ENCODE peak calls at places on chromosomes 13 and 19, in nine cellular contexts. F is neural progenitor cell; W is Panc1; I is HL-60; A is CD8-positive, alpha-beta T cell; T is uterus; L is AG04450; D is tibial artery; K is breast epithelium. E is an unnamed sample.

GRCh38 chr13:48950507-48950886 is 25.2 kb upstream of the FNDC3A start:
- DNase-seq in F (no peak), W (no peak), I (no peak), A (no peak), T (no peak), L (no peak), D (no peak), K (no peak), E (no peak)

GRCh38 chr13:39417131-39417530 is 185.9 kb downstream of the LHFPL6 start:
- DNase-seq in F (peak; percentile 61), W (no peak), I (no peak), A (no peak), T (no peak), L (no peak), D (no peak), K (no peak), E (no peak)

GRCh38 chr19:35216833-35217707 is 11.5 kb downstream of the FAM187B start:
- DNase-seq in F (no peak), W (no peak), I (peak; percentile 18), A (peak; percentile 53), T (no peak), L (no peak), D (peak; percentile 52), K (no peak), E (no peak)

GRCh38 chr13:37515226-37515625 is 83.3 kb downstream of the POSTN start:
- DNase-seq in F (no peak), W (no peak), I (no peak), A (no peak), T (no peak), L (no peak), D (no peak), K (no peak), E (no peak)

GRCh38 chr13:46149272-46150133 is 32.5 kb downstream of the LCP1 start:
- DNase-seq in F (no peak), W (no peak), I (no peak), A (no peak), T (no peak), L (no peak), D (no peak), K (no peak), E (no peak)

GRCh38 chr19:10332158-10332964 is 968 bp downstream of the RAVER1 start:
- DNase-seq in F (no peak), W (no peak), I (no peak), A (no peak), T (no peak), L (no peak), D (no peak), K (no peak), E (no peak)

GRCh38 chr19:17200408-17201079 is 14.6 kb upstream of the USE1 start:
- DNase-seq in F (no peak), W (no peak), I (no peak), A (no peak), T (no peak), L (no peak), D (no peak), K (no peak), E (no peak)

GRCh38 chr13:25300861-25301346 is 521 bp upstream of the NUP58 start:
- DNase-seq in F (peak; percentile 5), W (no peak), I (no peak), A (peak; percentile 25), T (peak; percentile 36), L (no peak), D (no peak), K (no peak), E (peak; percentile 56)

GRCh38 chr19:19628499-19629134 is 597 bp upstream of the LPAR2 start:
- DNase-seq in F (peak; percentile 95), W (no peak), I (peak; percentile 83), A (peak; percentile 62), T (no peak), L (no peak), D (no peak), K (peak; percentile 52), E (no peak)

GRCh38 chr19:3151563-3152430 is 16.0 kb downstream of the GNA15 start:
- DNase-seq in F (no peak), W (no peak), I (no peak), A (no peak), T (no peak), L (no peak), D (no peak), K (no peak), E (no peak)

GRCh38 chr13:22218784-22219183 is 547.9 kb downstream of the FGF9 start:
- DNase-seq in F (no peak), W (no peak), I (no peak), A (no peak), T (no peak), L (no peak), D (no peak), K (peak; percentile 23), E (no peak)

GRCh38 chr19:461664-462551 is 1.1 kb upstream of the SHC2 start:
- DNase-seq in F (peak; percentile 81), W (no peak), I (no peak), A (peak; percentile 11), T (peak; percentile 37), L (no peak), D (no peak), K (peak; percentile 31), E (peak; percentile 29)

GRCh38 chr19:46915386-46915785 is 54.6 kb downstream of the ARHGAP35 start:
- DNase-seq in F (no peak), W (no peak), I (no peak), A (no peak), T (no peak), L (no peak), D (no peak), K (no peak), E (no peak)

GRCh38 chr13:62678039-62678438 is 1262.4 kb upstream of the PCDH20 start:
- DNase-seq in F (no peak), W (no peak), I (no peak), A (no peak), T (no peak), L (no peak), D (no peak), K (no peak), E (no peak)

GRCh38 chr13:85498774-85499173 is 300.4 kb downstream of the SLITRK6 start:
- DNase-seq in F (no peak), W (no peak), I (no peak), A (no peak), T (no peak), L (no peak), D (no peak), K (no peak), E (no peak)

GRCh38 chr13:102870677-102871415 is 25.0 kb downstream of the ERCC5 start:
- DNase-seq in F (peak; percentile 80), W (no peak), I (peak; percentile 53), A (peak; percentile 56), T (peak; percentile 27), L (no peak), D (no peak), K (no peak), E (peak; percentile 87)

GRCh38 chr13:60990032-60990733 is 425.5 kb downstream of the PCDH20 start:
- DNase-seq in F (peak; percentile 3), W (no peak), I (peak; percentile 74), A (no peak), T (no peak), L (no peak), D (no peak), K (no peak), E (no peak)
- TF ChIP-seq CTCF in F (peak; percentile 24), W (no peak), I (peak; percentile 55), A (no peak), T (no peak), L (no peak), D (no peak), K (no peak), E (no peak)

GRCh38 chr13:73465629-73465974 is 406.8 kb downstream of the KLF5 start:
- DNase-seq in F (no peak), W (no peak), I (no peak), A (no peak), T (no peak), L (no peak), D (no peak), K (no peak), E (no peak)
- H3K27ac ChIP-seq in F (no peak overlapping the region), W (no peak overlapping the region), I (no peak overlapping the region), A (no peak overlapping the region), T (no peak overlapping the region), L (no peak overlapping the region), D (no peak overlapping the region), K (no peak overlapping the region), E (no peak overlapping the region)

GRCh38 chr19:12791345-12792047 is at the start of gene JUNB:
- DNase-seq in F (peak; percentile 90), W (no peak), I (peak; percentile 97), A (peak; percentile 98), T (peak; percentile 97), L (peak; percentile 94), D (peak; percentile 95), K (peak; percentile 98), E (peak; percentile 96)

GRCh38 chr19:12789098-12789903 is 2.0 kb upstream of the JUNB start:
- DNase-seq in F (peak; percentile 72), W (no peak), I (no peak), A (no peak), T (no peak), L (no peak), D (no peak), K (no peak), E (no peak)

GRCh38 chr19:12789904-12790619 is 1.2 kb upstream of the JUNB start:
- DNase-seq in F (peak; percentile 99), W (no peak), I (peak; percentile 99), A (peak; percentile 95), T (peak; percentile 98), L (peak; percentile 92), D (peak; percentile 97), K (peak; percentile 96), E (peak; percentile 94)

GRCh38 chr19:12792048-12792852 is 964 bp downstream of the JUNB start:
- DNase-seq in F (peak; percentile 76), W (no peak), I (peak; percentile 86), A (peak; percentile 66), T (peak; percentile 61), L (no peak), D (no peak), K (peak; percentile 63), E (peak; percentile 75)

GRCh38 chr19:12790628-12791344 is 500 bp upstream of the JUNB start:
- DNase-seq in F (peak; percentile 31), W (no peak), I (no peak), A (no peak), T (no peak), L (no peak), D (no peak), K (no peak), E (no peak)
- H3K4me3 ChIP-seq in F (peak overlapping the region; percentile 61), W (peak overlapping the region; percentile 75), I (peak overlapping the region; percentile 91), A (peak overlapping the region; percentile 86), T (peak overlapping the region; percentile 87), L (peak overlapping the region; percentile 57), D (peak overlapping the region; percentile 96), K (peak overlapping the region; percentile 100), E (peak overlapping the region; percentile 90)

DNA sequence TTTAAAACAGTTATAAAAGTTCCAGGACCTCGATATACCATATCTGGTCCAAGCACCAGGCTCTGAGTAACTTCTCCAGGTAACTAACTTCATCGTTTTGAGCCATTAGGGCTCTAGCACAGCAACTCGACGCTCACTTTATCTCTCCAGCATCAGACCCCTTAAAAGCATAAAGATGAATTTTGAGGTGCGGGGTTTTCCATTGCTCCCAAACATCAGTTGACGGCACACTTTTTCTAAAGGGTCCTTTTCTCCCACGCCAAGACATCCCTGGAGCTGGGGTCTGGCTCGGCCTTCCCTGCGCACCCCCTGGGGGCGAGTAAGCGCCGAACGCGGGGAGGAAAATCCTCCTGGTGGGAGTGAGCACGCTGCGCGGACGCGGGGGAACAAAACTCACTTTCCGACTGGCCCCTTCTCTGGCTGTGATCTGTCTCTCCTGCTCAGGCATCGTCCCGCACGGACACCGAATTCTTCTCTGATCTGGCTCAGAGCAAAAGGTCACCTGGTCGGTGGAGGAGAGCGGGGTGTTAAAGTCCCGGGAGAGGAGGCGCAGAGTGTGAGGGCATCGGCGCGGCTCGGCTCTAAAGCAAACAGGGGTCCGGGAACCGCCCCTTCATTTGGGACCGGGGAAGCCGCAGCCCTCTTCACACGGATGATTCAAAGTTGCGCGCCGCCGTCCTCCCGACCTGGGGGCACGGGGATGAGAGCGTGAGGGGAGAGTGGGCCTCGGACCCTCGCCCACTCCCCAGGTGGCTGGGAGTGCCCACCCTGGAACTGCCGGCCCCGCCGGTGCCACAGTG is at the start of gene ATP7B:
- DNase-seq in F (peak; percentile 78), W (no peak), I (no peak), A (peak; percentile 18), T (peak; percentile 24), L (no peak), D (peak; percentile 23), K (no peak), E (peak; percentile 53)
- TF ChIP-seq CTCF in F (peak; percentile 12), W (no peak), I (no peak), A (no peak), T (no peak), L (peak; percentile 25), D (no peak), K (no peak), E (no peak)